ENCODE peak calls at places on chromosomes 11 and 22, in four cellular contexts. One of them, this sample, is unnamed.
A peak's percentile ranks its signal among the peaks of the same experiment; 100 is the strongest.

GRCh38 chr11:122392508-122392907 is 263.0 kb upstream of the UBASH3B start:
- DNase-seq in K562: no peak
- DNase-seq in IMR-90: no peak
- DNase-seq in HepG2: no peak
- DNase-seq in this sample: no peak

GRCh38 chr11:55624531-55624930 is 10.4 kb upstream of the OR4P4 start:
- DNase-seq in K562: no peak
- DNase-seq in IMR-90: no peak
- DNase-seq in HepG2: no peak
- DNase-seq in this sample: no peak

GRCh38 chr22:49307071-49307830 is 520.4 kb downstream of the BRD1 start:
- DNase-seq in K562: no peak
- DNase-seq in IMR-90: no peak
- DNase-seq in HepG2: no peak
- DNase-seq in this sample: no peak

GRCh38 chr11:28366549-28367341 is 258.6 kb downstream of the METTL15 start:
- DNase-seq in K562: no peak
- DNase-seq in IMR-90: peak; percentile 75
- DNase-seq in HepG2: no peak
- DNase-seq in this sample: no peak

GRCh38 chr11:8384199-8384821 is 120.6 kb upstream of the LMO1 start:
- DNase-seq in K562: peak; percentile 33
- DNase-seq in IMR-90: no peak
- DNase-seq in HepG2: no peak
- DNase-seq in this sample: no peak

GRCh38 chr11:103881518-103882070 is 154.8 kb upstream of the DDI1 start:
- DNase-seq in K562: no peak
- DNase-seq in IMR-90: no peak
- DNase-seq in HepG2: no peak
- DNase-seq in this sample: no peak

GRCh38 chr11:112615238-112615637 is 346.0 kb upstream of the NCAM1 start:
- DNase-seq in K562: no peak
- DNase-seq in IMR-90: no peak
- DNase-seq in HepG2: no peak
- DNase-seq in this sample: no peak

GRCh38 chr11:7514099-7514725 is 413 bp downstream of the PPFIBP2 start:
- DNase-seq in K562: no peak
- DNase-seq in IMR-90: no peak
- DNase-seq in HepG2: no peak
- DNase-seq in this sample: peak; percentile 22

GRCh38 chr11:43810929-43811596 is 69.6 kb upstream of the ALKBH3 start:
- DNase-seq in K562: peak; percentile 10
- DNase-seq in IMR-90: no peak
- DNase-seq in HepG2: no peak
- DNase-seq in this sample: no peak

GRCh38 chr11:125193158-125193557 is 28.6 kb downstream of the PKNOX2 start:
- DNase-seq in K562: no peak
- DNase-seq in IMR-90: no peak
- DNase-seq in HepG2: no peak
- DNase-seq in this sample: no peak

GRCh38 chr11:133860151-133860550 is 14.8 kb upstream of the SPATA19 start:
- DNase-seq in K562: no peak
- DNase-seq in IMR-90: no peak
- DNase-seq in HepG2: no peak
- DNase-seq in this sample: no peak

GRCh38 chr11:119470316-119471266 is 47.6 kb upstream of the THY1 start:
- DNase-seq in K562: no peak
- DNase-seq in IMR-90: peak; percentile 96
- DNase-seq in HepG2: no peak
- DNase-seq in this sample: no peak

GRCh38 chr11:69474736-69475135 is 6.7 kb upstream of the LINC01488 start:
- DNase-seq in K562: no peak
- DNase-seq in IMR-90: no peak
- DNase-seq in HepG2: no peak
- DNase-seq in this sample: no peak

GRCh38 chr11:133718238-133718637 is 127.1 kb downstream of the SPATA19 start:
- DNase-seq in K562: no peak
- DNase-seq in IMR-90: no peak
- DNase-seq in HepG2: no peak
- DNase-seq in this sample: no peak

GRCh38 chr11:73465019-73465675 is 88.9 kb downstream of the RELT start:
- DNase-seq in K562: no peak
- DNase-seq in IMR-90: no peak
- DNase-seq in HepG2: no peak
- DNase-seq in this sample: no peak

GRCh38 chr11:61488651-61489291 is 19.8 kb upstream of the LRRC10B start:
- DNase-seq in K562: peak; percentile 48
- DNase-seq in IMR-90: no peak
- DNase-seq in HepG2: peak; percentile 89
- DNase-seq in this sample: no peak

GRCh38 chr11:44564653-44565007 is 833 bp upstream of the CD82 start:
- DNase-seq in K562: peak; percentile 30
- DNase-seq in IMR-90: peak; percentile 84
- DNase-seq in HepG2: no peak
- DNase-seq in this sample: no peak

GRCh38 chr22:46192210-46192993 is 42.1 kb downstream of the PPARA start:
- DNase-seq in K562: no peak
- DNase-seq in IMR-90: no peak
- DNase-seq in HepG2: no peak
- DNase-seq in this sample: no peak

GRCh38 chr22:29314074-29314473 is 1.4 kb downstream of the RASL10A start:
- DNase-seq in K562: no peak
- DNase-seq in IMR-90: no peak
- DNase-seq in HepG2: no peak
- DNase-seq in this sample: no peak
- TF ChIP-seq MAZ in K562: no peak
- TF ChIP-seq MAZ in IMR-90: no peak
- TF ChIP-seq MAZ in HepG2: no peak
- TF ChIP-seq MAZ in this sample: no peak

DNA sequence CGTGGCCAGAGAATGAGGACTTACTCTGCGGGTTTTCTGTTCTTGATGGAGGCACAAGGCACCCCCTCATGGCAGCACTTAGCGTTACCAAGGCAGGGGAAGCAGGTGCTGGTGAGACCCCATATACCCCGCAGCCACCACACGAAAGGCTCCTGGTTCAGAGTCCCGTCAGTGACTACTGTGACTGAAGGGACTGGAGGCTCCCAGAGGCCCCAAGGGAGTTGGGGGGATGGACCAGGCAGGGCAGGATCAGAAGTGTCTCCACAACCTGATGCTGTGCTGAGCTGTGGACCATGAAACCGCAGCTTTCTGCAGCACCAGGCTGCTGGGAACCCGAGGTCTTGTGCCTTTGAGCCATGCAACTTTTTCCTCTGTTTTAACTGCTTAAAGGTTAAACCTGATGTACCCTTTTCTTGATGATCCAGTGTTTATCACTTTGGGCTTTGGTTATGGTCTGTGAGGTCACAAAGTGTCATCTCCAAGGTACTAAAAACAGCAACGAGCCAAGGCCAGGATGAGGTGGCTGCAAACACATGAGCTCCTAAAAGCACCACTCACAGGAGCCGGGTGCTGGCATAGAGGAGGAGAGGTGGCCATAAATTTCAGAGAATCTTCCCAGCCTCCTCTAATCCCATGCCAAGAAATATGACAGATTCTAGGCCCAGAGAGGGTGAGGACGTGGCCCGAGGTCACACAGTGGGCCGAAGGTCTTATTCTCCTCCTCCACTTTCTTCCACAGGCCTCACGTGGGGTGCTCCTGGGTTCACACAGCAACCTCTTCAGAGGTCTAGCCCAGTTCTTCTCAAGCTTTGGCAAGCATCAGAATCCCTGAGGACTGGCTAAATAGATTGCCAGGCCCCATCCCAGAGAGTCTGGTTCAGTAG is 4.2 kb upstream of the LRRC32 start:
- DNase-seq in K562: no peak
- DNase-seq in IMR-90: no peak
- DNase-seq in HepG2: no peak
- DNase-seq in this sample: no peak
- TF ChIP-seq MAZ in K562: no peak
- TF ChIP-seq MAZ in IMR-90: no peak
- TF ChIP-seq MAZ in HepG2: no peak
- TF ChIP-seq MAZ in this sample: no peak

DNA sequence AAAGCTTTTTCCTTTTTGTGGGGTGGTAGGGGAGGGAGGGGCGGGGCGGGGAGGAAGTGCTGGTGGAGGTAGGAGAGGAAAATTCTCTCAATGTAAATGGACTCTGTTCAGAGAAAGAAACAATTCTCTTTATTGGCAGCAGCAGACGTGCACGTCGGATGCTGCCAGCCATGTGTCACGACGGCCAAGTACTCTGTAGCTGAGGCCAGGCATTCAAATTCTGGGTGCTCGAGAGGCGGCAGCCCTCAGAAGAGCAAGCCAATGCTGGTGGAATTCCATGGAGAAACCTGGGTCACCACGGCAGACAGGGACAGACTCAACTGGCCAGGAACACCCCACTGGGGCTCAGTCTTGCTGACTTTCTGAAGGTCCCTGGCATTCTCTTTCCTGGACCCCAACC is 90.8 kb downstream of the ABTB2 start:
- DNase-seq in K562: no peak
- DNase-seq in IMR-90: no peak
- DNase-seq in HepG2: no peak
- DNase-seq in this sample: no peak
- TF ChIP-seq MAZ in K562: no peak
- TF ChIP-seq MAZ in IMR-90: no peak
- TF ChIP-seq MAZ in HepG2: no peak
- TF ChIP-seq MAZ in this sample: no peak

DNA sequence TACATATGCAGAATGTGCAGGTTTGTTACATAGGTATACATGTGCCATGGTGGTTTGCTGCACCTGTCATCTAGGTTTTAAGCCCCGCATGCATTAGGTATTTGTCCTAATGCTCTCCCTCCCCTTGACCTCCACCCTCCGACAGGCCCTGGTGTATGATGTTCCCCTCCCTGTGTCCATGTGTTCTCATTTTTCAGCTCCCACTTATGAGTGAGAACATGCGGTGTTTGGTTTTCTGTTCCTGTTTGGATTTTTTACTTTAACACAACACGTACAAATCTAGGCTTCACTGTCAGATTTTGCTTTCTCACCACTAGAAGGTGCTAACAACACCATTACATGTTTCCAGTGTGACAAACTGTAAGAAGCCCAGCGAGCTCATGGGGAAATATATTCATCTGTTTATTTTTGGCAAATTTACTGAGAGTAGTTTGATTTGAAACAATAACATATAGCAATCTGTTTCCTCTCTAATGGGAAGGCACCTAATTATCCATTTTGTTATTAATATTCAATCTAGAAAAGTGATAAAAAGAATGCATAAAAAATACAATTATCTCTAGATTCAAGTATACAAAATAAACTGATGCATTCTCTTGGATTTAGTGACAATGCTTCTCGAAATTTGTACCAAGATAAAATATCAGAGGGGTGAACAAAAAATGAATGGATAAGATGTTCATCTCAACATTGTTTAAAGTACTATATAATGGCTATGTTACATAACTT is 23.2 kb upstream of the BIRC3 start:
- DNase-seq in K562: no peak
- DNase-seq in IMR-90: peak; percentile 66
- DNase-seq in HepG2: peak; percentile 54
- DNase-seq in this sample: peak; percentile 71
- TF ChIP-seq MAZ in K562: no peak
- TF ChIP-seq MAZ in IMR-90: no peak
- TF ChIP-seq MAZ in HepG2: no peak
- TF ChIP-seq MAZ in this sample: no peak

GRCh38 chr11:114095899-114096298 is 36.4 kb downstream of the ZBTB16 start:
- DNase-seq in K562: no peak
- DNase-seq in IMR-90: no peak
- DNase-seq in HepG2: no peak
- DNase-seq in this sample: no peak

GRCh38 chr11:114102993-114103896 is 43.7 kb downstream of the ZBTB16 start:
- DNase-seq in K562: no peak
- DNase-seq in IMR-90: no peak
- DNase-seq in HepG2: peak; percentile 5
- DNase-seq in this sample: no peak

GRCh38 chr11:114094516-114094915 is 35.0 kb downstream of the ZBTB16 start:
- DNase-seq in K562: no peak
- DNase-seq in IMR-90: no peak
- DNase-seq in HepG2: no peak
- DNase-seq in this sample: no peak

GRCh38 chr11:114098927-114099326 is 39.4 kb downstream of the ZBTB16 start:
- DNase-seq in K562: no peak
- DNase-seq in IMR-90: no peak
- DNase-seq in HepG2: peak; percentile 32
- DNase-seq in this sample: no peak

GRCh38 chr11:114099392-114100178 is 40.1 kb downstream of the ZBTB16 start:
- DNase-seq in K562: no peak
- DNase-seq in IMR-90: no peak
- DNase-seq in HepG2: no peak
- DNase-seq in this sample: no peak
- TF ChIP-seq MAZ in K562: no peak
- TF ChIP-seq MAZ in IMR-90: no peak
- TF ChIP-seq MAZ in HepG2: no peak
- TF ChIP-seq MAZ in this sample: no peak

DNA sequence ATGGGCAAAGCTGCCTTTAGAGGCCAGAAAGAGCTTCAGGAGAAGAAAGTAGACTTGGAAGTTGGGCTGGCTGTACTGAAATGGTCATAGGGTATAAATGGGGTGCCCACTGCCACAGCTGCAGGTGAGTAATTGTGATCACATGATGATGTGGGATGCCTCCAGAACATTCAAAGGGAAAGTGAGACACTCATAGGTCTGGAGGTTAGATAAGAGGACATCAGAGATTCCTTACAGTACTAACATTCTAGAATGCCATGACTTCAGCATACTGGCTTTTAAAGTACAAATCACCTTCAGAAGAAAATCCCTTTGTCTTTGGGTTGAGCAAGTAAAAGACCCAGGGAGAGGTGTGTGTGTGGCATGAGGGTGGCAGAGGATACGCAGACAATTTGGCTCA is 419.2 kb downstream of the TENM4 start:
- DNase-seq in K562: no peak
- DNase-seq in IMR-90: peak; percentile 22
- DNase-seq in HepG2: no peak
- DNase-seq in this sample: no peak
- TF ChIP-seq MAZ in K562: no peak
- TF ChIP-seq MAZ in IMR-90: no peak
- TF ChIP-seq MAZ in HepG2: no peak
- TF ChIP-seq MAZ in this sample: no peak

GRCh38 chr11:1494650-1495049 is 8.1 kb upstream of the MOB2 start:
- DNase-seq in K562: no peak
- DNase-seq in IMR-90: no peak
- DNase-seq in HepG2: no peak
- DNase-seq in this sample: no peak

GRCh38 chr11:1491379-1491778 is 4.8 kb upstream of the MOB2 start:
- DNase-seq in K562: no peak
- DNase-seq in IMR-90: no peak
- DNase-seq in HepG2: no peak
- DNase-seq in this sample: no peak

GRCh38 chr11:1490651-1491050 is 4.1 kb upstream of the MOB2 start:
- DNase-seq in K562: no peak
- DNase-seq in IMR-90: no peak
- DNase-seq in HepG2: no peak
- DNase-seq in this sample: no peak

GRCh38 chr11:1497600-1497999 is 11.0 kb upstream of the MOB2 start:
- DNase-seq in K562: no peak
- DNase-seq in IMR-90: no peak
- DNase-seq in HepG2: no peak
- DNase-seq in this sample: no peak

GRCh38 chr11:1493650-1494244 is 7.2 kb upstream of the MOB2 start:
- DNase-seq in K562: no peak
- DNase-seq in IMR-90: no peak
- DNase-seq in HepG2: no peak
- DNase-seq in this sample: no peak
- TF ChIP-seq MAZ in K562: no peak
- TF ChIP-seq MAZ in IMR-90: no peak
- TF ChIP-seq MAZ in HepG2: no peak
- TF ChIP-seq MAZ in this sample: no peak

GRCh38 chr22:20866716-20867115 is 7.9 kb downstream of the SNAP29 start:
- DNase-seq in K562: no peak
- DNase-seq in IMR-90: peak; percentile 28
- DNase-seq in HepG2: no peak
- DNase-seq in this sample: no peak
- TF ChIP-seq MAZ in K562: no peak
- TF ChIP-seq MAZ in IMR-90: no peak
- TF ChIP-seq MAZ in HepG2: no peak
- TF ChIP-seq MAZ in this sample: no peak